ENCODE peak calls at places on chromosomes 13 and 19, in six cellular contexts. I is stomach, L is left lung, S is heart right ventricle, P is left ventricle myocardium inferior, J is fibroblast of villous mesenchyme. C is an unnamed sample.
A peak's percentile ranks its signal among the peaks of the same experiment; 100 is the strongest.

GRCh38 chr13:49516467-49516866 is 20.7 kb downstream of the PHF11 start:
- DNase-seq in I (no peak), L (no peak), S (peak; percentile 34), P (no peak), J (no peak), C (no peak)

GRCh38 chr13:86945596-86945995 is 725.6 kb upstream of the SLITRK5 start:
- DNase-seq in I (no peak), L (no peak), S (no peak), P (no peak), J (peak; percentile 51), C (no peak)

GRCh38 chr19:1950640-1951039 is 9.7 kb downstream of the CSNK1G2 start:
- DNase-seq in I (no peak), L (no peak), S (no peak), P (no peak), J (no peak), C (no peak)

GRCh38 chr13:113176292-113176691 is 17.8 kb downstream of the PROZ start:
- DNase-seq in I (no peak), L (peak; percentile 74), S (peak; percentile 31), P (no peak), J (no peak), C (no peak)

GRCh38 chr19:38975214-38975860 is at the start of gene FBXO17:
- DNase-seq in I (peak; percentile 44), L (peak; percentile 40), S (peak; percentile 61), P (peak; percentile 52), J (peak; percentile 64), C (peak; percentile 52)

GRCh38 chr19:9991425-9992191 is 18.7 kb downstream of the COL5A3 start:
- DNase-seq in I (no peak), L (no peak), S (no peak), P (no peak), J (no peak), C (no peak)

GRCh38 chr13:113448885-113449692 is 4.2 kb downstream of the ADPRHL1 start:
- DNase-seq in I (peak; percentile 86), L (peak; percentile 51), S (no peak), P (no peak), J (peak; percentile 89), C (peak; percentile 75)

GRCh38 chr13:114161644-114162532 is 17.2 kb upstream of the CFAP97D2 start:
- DNase-seq in I (peak; percentile 59), L (peak; percentile 82), S (no peak), P (peak; percentile 55), J (peak; percentile 34), C (peak; percentile 78)

GRCh38 chr13:39038569-39038898 is 278 bp downstream of the NHLRC3 start:
- DNase-seq in I (no peak), L (no peak), S (no peak), P (no peak), J (peak; percentile 32), C (no peak)

GRCh38 chr19:5542665-5543064 is 25.1 kb downstream of the TINCR start:
- DNase-seq in I (no peak), L (no peak), S (no peak), P (no peak), J (no peak), C (no peak)

GRCh38 chr13:105118577-105118976 is 1416.9 kb downstream of the EFNB2 start:
- DNase-seq in I (no peak), L (no peak), S (no peak), P (no peak), J (no peak), C (no peak)

GRCh38 chr19:10815969-10816635 is 19.9 kb downstream of the TMED1 start:
- DNase-seq in I (no peak), L (no peak), S (no peak), P (no peak), J (peak; percentile 54), C (no peak)

GRCh38 chr13:40590112-40590862 is 76.2 kb downstream of the FOXO1 start:
- DNase-seq in I (no peak), L (no peak), S (no peak), P (no peak), J (no peak), C (no peak)

DNA sequence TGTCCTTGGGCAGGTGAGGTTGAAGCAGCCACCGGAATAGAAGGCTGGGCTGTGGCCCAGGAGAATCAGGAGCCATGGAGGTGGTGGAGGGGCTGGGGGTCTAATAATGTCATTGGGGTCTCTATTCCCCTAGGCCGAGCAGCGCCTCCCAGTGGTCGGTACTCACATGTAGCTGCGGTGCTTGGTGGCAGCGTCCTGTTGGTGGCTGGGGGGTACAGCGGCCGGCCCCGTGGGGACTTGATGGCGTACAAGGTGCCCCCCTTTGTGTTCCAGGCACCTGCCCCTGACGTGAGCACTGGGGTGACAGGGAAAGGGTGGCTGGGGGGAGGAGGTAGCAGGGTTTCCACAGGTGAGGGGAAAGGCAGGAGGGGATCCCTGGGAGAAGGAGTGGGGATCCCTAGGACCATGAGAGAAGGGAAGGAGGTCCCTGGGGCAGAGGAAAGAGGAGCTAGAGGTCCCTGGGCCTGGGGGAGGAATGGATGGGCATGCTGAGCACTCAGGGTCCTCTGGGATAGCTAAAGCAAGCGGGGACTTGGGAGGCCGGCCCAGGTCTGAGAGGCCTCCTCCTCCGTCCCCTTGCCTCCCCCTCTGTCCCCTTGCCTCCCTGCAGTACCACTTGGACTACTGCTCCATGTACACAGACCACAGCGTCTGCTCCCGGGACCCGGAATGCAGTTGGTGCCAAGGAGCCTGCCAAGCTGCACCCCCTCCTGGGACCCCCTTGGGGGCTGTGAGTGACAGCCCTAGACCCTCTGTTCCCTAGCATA is 18.1 kb downstream of the MEGF8 start:
- DNase-seq in I (no peak), L (no peak), S (no peak), P (no peak), J (no peak), C (no peak)
- TF ChIP-seq CTCF in I (no peak), L (no peak), S (no peak), P (no peak), J (peak; percentile 19), C (no peak)

GRCh38 chr19:41428481-41428859 is 1.3 kb upstream of the B3GNT8 start:
- DNase-seq in I (no peak), L (no peak), S (no peak), P (no peak), J (no peak), C (no peak)
- H3K4me3 ChIP-seq in I (peak overlapping the region; percentile 56), L (peak overlapping the region; percentile 71), S (peak overlapping the region; percentile 58), P (peak overlapping the region; percentile 74), J (peak overlapping the region; percentile 61), C (peak overlapping the region; percentile 70)

GRCh38 chr19:44904426-44904994 is 1.1 kb upstream of the APOE start:
- DNase-seq in I (no peak), L (no peak), S (no peak), P (no peak), J (peak; percentile 54), C (no peak)
- TF ChIP-seq CTCF in I (no peak), L (no peak), S (no peak), P (no peak), J (peak; percentile 13), C (no peak)

DNA sequence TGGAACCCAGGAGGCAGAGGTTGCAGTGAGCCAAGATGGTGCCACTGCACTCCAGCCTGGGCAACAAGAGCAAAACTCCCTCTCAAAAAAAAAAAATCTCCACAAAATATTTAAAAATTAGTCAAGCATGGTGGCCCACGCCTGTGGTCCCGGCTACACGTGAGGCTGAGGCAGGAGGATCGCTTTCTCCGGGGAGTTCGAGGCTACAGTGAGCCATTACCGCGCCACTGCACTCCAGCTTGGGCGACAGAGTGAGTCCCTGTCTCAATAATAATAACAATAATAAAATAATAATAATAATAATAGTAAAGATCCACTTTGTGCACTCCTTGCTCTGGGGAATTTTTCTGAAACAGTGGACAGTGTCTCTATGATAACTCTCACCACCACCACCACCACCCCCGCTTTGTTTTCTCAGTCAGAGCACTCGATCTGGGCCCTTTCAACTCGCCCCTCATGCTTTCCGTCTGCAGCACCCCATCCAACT is 8.7 kb downstream of the NAPSA start:
- DNase-seq in I (no peak), L (peak; percentile 27), S (no peak), P (no peak), J (no peak), C (peak; percentile 44)
- H3K4me3 ChIP-seq in I (peak overlapping the region; percentile 47), L (peak overlapping the region; percentile 57), S (peak overlapping the region; percentile 55), P (peak overlapping the region; percentile 67), J (no peak overlapping the region), C (peak overlapping the region; percentile 55)

GRCh38 chr13:66689037-66689619 is 541.0 kb downstream of the PCDH9 start:
- DNase-seq in I (no peak), L (no peak), S (no peak), P (no peak), J (no peak), C (no peak)
- TF ChIP-seq CTCF in I (no peak), L (no peak), S (no peak), P (no peak), J (no peak), C (no peak)

DNA sequence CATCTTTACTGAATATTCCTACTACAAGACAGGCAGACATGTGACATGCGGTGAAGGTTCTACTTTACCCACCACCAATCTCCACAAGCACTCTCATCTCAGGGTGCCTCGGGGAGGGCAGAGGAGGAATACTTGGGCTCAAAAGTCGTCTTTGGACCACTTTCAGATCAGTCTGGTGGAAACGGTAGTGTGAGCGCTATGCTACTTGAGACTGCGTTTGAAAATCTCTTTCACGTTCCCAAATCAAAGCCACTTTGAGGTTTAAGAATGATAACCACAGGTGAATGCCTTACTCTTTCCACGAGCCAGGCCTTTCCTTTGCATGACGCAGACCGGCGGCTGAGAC is 1.5 kb upstream of the SOX1 start:
- DNase-seq in I (no peak), L (no peak), S (no peak), P (no peak), J (no peak), C (no peak)
- H3K4me3 ChIP-seq in I (no peak overlapping the region), L (no peak overlapping the region), S (no peak overlapping the region), P (peak overlapping the region; percentile 61), J (no peak overlapping the region), C (no peak overlapping the region)

GRCh38 chr19:18477042-18477760 is 39.3 kb upstream of the ISYNA1 start:
- DNase-seq in I (no peak), L (no peak), S (no peak), P (no peak), J (no peak), C (no peak)
- TF ChIP-seq CTCF in I (no peak), L (peak; percentile 18), S (no peak), P (peak; percentile 13), J (peak; percentile 38), C (no peak)

GRCh38 chr13:35388979-35389378 is 87.5 kb downstream of the MAB21L1 start:
- DNase-seq in I (no peak), L (no peak), S (peak; percentile 2), P (no peak), J (peak; percentile 3), C (no peak)
- H3K4me3 ChIP-seq in I (no peak overlapping the region), L (no peak overlapping the region), S (no peak overlapping the region), P (peak overlapping the region; percentile 24), J (no peak overlapping the region), C (no peak overlapping the region)

C was measured in lower lobe of right lung.